ENCODE peak calls at places on chromosomes 1 and 21, in four cellular contexts. One of them, this sample, is unnamed.

GRCh38 chr1:110286564-110286963 is 52.6 kb upstream of the RBM15 start:
- ATAC-seq in HCT116: no peak
- ATAC-seq in HepG2: no peak
- ATAC-seq in GM23338: no peak
- ATAC-seq in this sample: no peak

GRCh38 chr1:212166296-212167039 is 118.7 kb upstream of the PPP2R5A start:
- ATAC-seq in GM23338: no peak
- ATAC-seq in HepG2: no peak
- ATAC-seq in HCT116: no peak
- ATAC-seq in this sample: peak; percentile 67

GRCh38 chr1:36752891-36753361 is 270.2 kb upstream of the CSF3R start:
- ATAC-seq in HCT116: peak; percentile 63
- ATAC-seq in HepG2: peak; percentile 27
- ATAC-seq in GM23338: no peak
- ATAC-seq in this sample: no peak

GRCh38 chr1:173249349-173249748 is 42.2 kb upstream of the TNFSF4 start:
- ATAC-seq in HepG2: no peak
- ATAC-seq in GM23338: no peak
- ATAC-seq in HCT116: no peak
- ATAC-seq in this sample: no peak

GRCh38 chr1:179298952-179299351 is 5.4 kb downstream of the SOAT1 start:
- ATAC-seq in HCT116: no peak
- ATAC-seq in HepG2: no peak
- ATAC-seq in GM23338: no peak
- ATAC-seq in this sample: no peak

GRCh38 chr21:41490330-41490729 is 17.6 kb downstream of the TMPRSS2 start:
- ATAC-seq in HCT116: no peak
- ATAC-seq in HepG2: no peak
- ATAC-seq in GM23338: no peak
- ATAC-seq in this sample: no peak

GRCh38 chr21:34997295-34997694 is 51.8 kb downstream of the RUNX1 start:
- ATAC-seq in GM23338: no peak
- ATAC-seq in HCT116: no peak
- ATAC-seq in HepG2: no peak
- ATAC-seq in this sample: no peak

GRCh38 chr1:63575340-63575826 is 17.8 kb upstream of the PGM1 start:
- ATAC-seq in GM23338: peak; percentile 82
- ATAC-seq in HCT116: peak; percentile 55
- ATAC-seq in HepG2: peak; percentile 32
- ATAC-seq in this sample: no peak

GRCh38 chr1:17007121-17007520 is 4.6 kb downstream of the ATP13A2 start:
- ATAC-seq in HepG2: no peak
- ATAC-seq in HCT116: no peak
- ATAC-seq in GM23338: peak; percentile 67
- ATAC-seq in this sample: no peak

GRCh38 chr21:43865471-43866181 is 603 bp downstream of the AGPAT3 start:
- ATAC-seq in HCT116: peak; percentile 23
- ATAC-seq in HepG2: no peak
- ATAC-seq in GM23338: peak; percentile 11
- ATAC-seq in this sample: peak; percentile 49

GRCh38 chr21:41366522-41367151 is 4.8 kb downstream of the MX2 start:
- ATAC-seq in HCT116: peak; percentile 63
- ATAC-seq in HepG2: peak; percentile 78
- ATAC-seq in GM23338: no peak
- ATAC-seq in this sample: no peak

GRCh38 chr1:119308130-119308529 is 60.5 kb upstream of the HAO2 start:
- ATAC-seq in GM23338: no peak
- ATAC-seq in HepG2: no peak
- ATAC-seq in HCT116: no peak
- ATAC-seq in this sample: no peak

GRCh38 chr1:119288751-119289150 is 79.8 kb upstream of the HAO2 start:
- ATAC-seq in GM23338: no peak
- ATAC-seq in HepG2: no peak
- ATAC-seq in HCT116: no peak
- ATAC-seq in this sample: no peak

GRCh38 chr21:31410763-31411278 is 66.8 kb upstream of the TIAM1 start:
- ATAC-seq in HepG2: no peak
- ATAC-seq in HCT116: no peak
- ATAC-seq in GM23338: no peak
- ATAC-seq in this sample: no peak

GRCh38 chr1:104172243-104172681 is 422.6 kb downstream of the AMY1C start:
- ATAC-seq in HCT116: no peak
- ATAC-seq in HepG2: no peak
- ATAC-seq in GM23338: no peak
- ATAC-seq in this sample: no peak

GRCh38 chr1:223682502-223682901 is 17.0 kb upstream of the CAPN8 start:
- ATAC-seq in GM23338: no peak
- ATAC-seq in HepG2: no peak
- ATAC-seq in HCT116: no peak
- ATAC-seq in this sample: no peak

GRCh38 chr1:3163356-3163755 is 94.4 kb downstream of the PRDM16 start:
- ATAC-seq in HepG2: no peak
- ATAC-seq in HCT116: no peak
- ATAC-seq in GM23338: no peak
- ATAC-seq in this sample: no peak

GRCh38 chr1:31932491-31933316 is 5.5 kb downstream of the PTP4A2 start:
- ATAC-seq in HCT116: no peak
- ATAC-seq in HepG2: peak; percentile 85
- ATAC-seq in GM23338: peak; percentile 17
- ATAC-seq in this sample: no peak

GRCh38 chr21:21297211-21297610 is 299.0 kb downstream of the NCAM2 start:
- ATAC-seq in HCT116: no peak
- ATAC-seq in HepG2: no peak
- ATAC-seq in GM23338: no peak
- ATAC-seq in this sample: no peak

GRCh38 chr1:198003468-198003867 is 86.3 kb downstream of the LHX9 start:
- ATAC-seq in HepG2: no peak
- ATAC-seq in GM23338: no peak
- ATAC-seq in HCT116: no peak
- ATAC-seq in this sample: no peak

GRCh38 chr1:99173282-99173681 is 91.0 kb upstream of the PLPPR4 start:
- ATAC-seq in HCT116: no peak
- ATAC-seq in GM23338: no peak
- ATAC-seq in HepG2: no peak
- ATAC-seq in this sample: no peak

GRCh38 chr1:62131093-62131725 is 63.4 kb upstream of the L1TD1 start:
- ATAC-seq in HCT116: peak; percentile 94
- ATAC-seq in HepG2: peak; percentile 96
- ATAC-seq in GM23338: peak; percentile 98
- ATAC-seq in this sample: peak; percentile 53

GRCh38 chr1:59595774-59596173 is 219.0 kb upstream of the HOOK1 start:
- ATAC-seq in GM23338: no peak
- ATAC-seq in HepG2: no peak
- ATAC-seq in HCT116: no peak
- ATAC-seq in this sample: peak; percentile 75

GRCh38 chr1:167789501-167789900 is 67.7 kb downstream of the MPZL1 start:
- ATAC-seq in HCT116: no peak
- ATAC-seq in HepG2: no peak
- ATAC-seq in GM23338: no peak
- ATAC-seq in this sample: no peak

GRCh38 chr21:35399002-35399401 is 349.9 kb upstream of the RUNX1 start:
- ATAC-seq in HepG2: no peak
- ATAC-seq in HCT116: no peak
- ATAC-seq in GM23338: no peak
- ATAC-seq in this sample: no peak

GRCh38 chr1:91650764-91651163 is 150.1 kb downstream of the CDC7 start:
- ATAC-seq in GM23338: no peak
- ATAC-seq in HCT116: no peak
- ATAC-seq in HepG2: no peak
- ATAC-seq in this sample: peak; percentile 91

GRCh38 chr1:229665912-229666558 is 40.0 kb downstream of the URB2 start:
- ATAC-seq in GM23338: no peak
- ATAC-seq in HCT116: no peak
- ATAC-seq in HepG2: no peak
- ATAC-seq in this sample: no peak

DNA sequence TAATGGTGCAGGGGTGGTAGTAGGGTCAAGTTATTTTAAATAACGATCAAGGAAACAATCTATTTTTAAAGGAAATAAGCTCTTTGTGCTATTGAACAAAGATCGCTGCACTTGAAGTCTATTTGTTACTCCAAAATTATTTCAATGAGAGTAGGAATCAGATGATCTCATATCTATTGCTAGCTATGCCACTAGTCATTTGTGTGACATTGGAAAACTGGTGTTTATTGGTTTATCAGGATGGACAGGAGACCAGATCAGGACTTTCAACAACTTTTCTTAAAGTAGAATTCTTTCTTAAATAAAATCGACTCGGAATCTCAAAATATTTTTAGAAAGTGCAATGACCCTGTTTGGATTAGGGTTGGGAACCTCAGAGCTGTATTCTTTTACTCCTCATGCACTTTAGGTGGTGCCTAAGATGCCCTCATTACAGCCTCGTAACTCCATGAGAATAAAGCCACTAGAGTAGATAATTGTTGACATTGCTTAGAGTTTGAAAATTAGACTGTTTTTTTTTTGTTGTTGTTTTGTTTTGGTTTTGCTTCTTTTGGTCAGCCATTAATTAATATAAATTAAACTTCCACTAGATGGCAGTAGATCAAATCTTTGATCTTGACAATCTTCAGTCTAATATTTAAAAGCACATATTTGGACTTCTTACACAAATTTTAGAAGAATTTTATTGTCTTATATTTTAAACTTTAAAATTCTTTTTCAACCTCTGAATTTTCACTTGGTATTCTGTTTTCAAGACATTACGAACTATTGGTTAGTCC is 352.4 kb downstream of the USP25 start:
- ATAC-seq in HCT116: no peak
- ATAC-seq in GM23338: no peak
- ATAC-seq in HepG2: no peak
- ATAC-seq in this sample: no peak
- H3K4me3 ChIP-seq in HCT116: no peak overlapping the region
- H3K4me3 ChIP-seq in GM23338: no peak overlapping the region
- H3K4me3 ChIP-seq in HepG2: no peak overlapping the region
- H3K4me3 ChIP-seq in this sample: no peak overlapping the region

GRCh38 chr21:26135520-26135919 is 35.0 kb downstream of the APP start:
- ATAC-seq in GM23338: no peak
- ATAC-seq in HCT116: no peak
- ATAC-seq in HepG2: no peak
- ATAC-seq in this sample: no peak

GRCh38 chr21:26137379-26138060 is 33.0 kb downstream of the APP start:
- ATAC-seq in HepG2: no peak
- ATAC-seq in HCT116: no peak
- ATAC-seq in GM23338: no peak
- ATAC-seq in this sample: no peak

GRCh38 chr21:26138615-26139257 is 31.8 kb downstream of the APP start:
- ATAC-seq in HCT116: no peak
- ATAC-seq in HepG2: peak; percentile 48
- ATAC-seq in GM23338: no peak
- ATAC-seq in this sample: no peak

GRCh38 chr21:26140185-26140584 is 30.4 kb downstream of the APP start:
- ATAC-seq in GM23338: no peak
- ATAC-seq in HepG2: peak; percentile 77
- ATAC-seq in HCT116: peak; percentile 97
- ATAC-seq in this sample: peak; percentile 85

GRCh38 chr21:26136686-26137085 is 33.9 kb downstream of the APP start:
- ATAC-seq in HCT116: no peak
- ATAC-seq in GM23338: no peak
- ATAC-seq in HepG2: no peak
- ATAC-seq in this sample: no peak
- H3K27ac ChIP-seq in HCT116: no peak overlapping the region
- H3K27ac ChIP-seq in GM23338: no peak overlapping the region
- H3K27ac ChIP-seq in HepG2: no peak overlapping the region
- H3K27ac ChIP-seq in this sample: no peak overlapping the region

GRCh38 chr1:9731561-9731960 is 80.0 kb downstream of the PIK3CD start:
- ATAC-seq in HCT116: no peak
- ATAC-seq in GM23338: no peak
- ATAC-seq in HepG2: no peak
- ATAC-seq in this sample: no peak

GRCh38 chr1:9728451-9729295 is 77.1 kb downstream of the PIK3CD start:
- ATAC-seq in HCT116: no peak
- ATAC-seq in HepG2: no peak
- ATAC-seq in GM23338: no peak
- ATAC-seq in this sample: no peak

GRCh38 chr1:9731051-9731537 is 79.6 kb downstream of the PIK3CD start:
- ATAC-seq in GM23338: no peak
- ATAC-seq in HepG2: peak; percentile 8
- ATAC-seq in HCT116: no peak
- ATAC-seq in this sample: no peak

GRCh38 chr1:9729523-9729922 is 78.0 kb downstream of the PIK3CD start:
- ATAC-seq in HCT116: no peak
- ATAC-seq in GM23338: no peak
- ATAC-seq in HepG2: no peak
- ATAC-seq in this sample: no peak

DNA sequence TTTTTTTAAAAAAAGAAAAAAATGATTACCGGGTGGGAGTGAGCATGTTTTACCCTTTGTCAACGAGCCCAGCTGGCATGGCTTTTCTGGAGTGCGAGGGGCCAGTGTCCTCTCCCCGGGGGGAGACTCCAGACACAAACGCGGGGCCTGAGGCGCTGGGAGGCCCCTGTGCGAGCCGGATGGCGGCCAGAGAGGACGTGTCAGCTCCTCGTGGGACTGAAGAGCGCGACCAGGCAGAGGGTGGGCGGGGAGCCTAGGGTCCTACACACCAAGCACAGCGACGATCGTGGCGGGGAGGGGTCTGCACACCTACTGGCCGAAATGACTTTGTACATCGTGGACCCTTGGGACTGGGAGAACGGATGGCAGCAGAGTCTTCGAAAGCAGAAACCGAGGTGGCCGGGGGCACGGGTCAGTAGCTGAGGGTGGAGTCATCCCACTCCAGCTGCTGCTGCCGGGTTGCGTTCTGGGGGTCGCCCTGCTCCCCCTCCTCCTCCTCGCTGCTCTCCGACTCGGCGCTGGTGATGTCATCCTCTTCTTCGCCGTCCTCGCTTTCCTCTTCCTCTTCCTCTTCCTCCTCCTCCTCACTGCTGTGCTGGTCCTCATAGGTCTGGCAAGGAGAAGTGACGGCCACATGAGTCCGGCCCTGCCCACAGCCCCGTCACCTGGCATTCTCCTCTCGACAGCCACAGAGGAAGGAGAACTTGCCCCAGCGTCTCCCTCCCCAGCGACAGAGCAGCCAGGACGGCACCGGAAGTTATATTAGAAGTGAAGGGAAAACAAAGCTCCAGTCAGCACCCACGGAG is 78.8 kb downstream of the PIK3CD start:
- ATAC-seq in GM23338: no peak
- ATAC-seq in HCT116: no peak
- ATAC-seq in HepG2: peak; percentile 8
- ATAC-seq in this sample: peak; percentile 25
- TF ChIP-seq POLR2AphosphoS5 in GM23338: no peak
- TF ChIP-seq POLR2AphosphoS5 in HCT116: no peak
- TF ChIP-seq POLR2AphosphoS5 in HepG2: no peak
- TF ChIP-seq POLR2AphosphoS5 in this sample: no peak

GRCh38 chr1:100445565-100445964 is 92.4 kb upstream of the GPR88 start:
- ATAC-seq in HepG2: no peak
- ATAC-seq in HCT116: no peak
- ATAC-seq in GM23338: no peak
- ATAC-seq in this sample: no peak

GRCh38 chr1:100448371-100448770 is 89.6 kb upstream of the GPR88 start:
- ATAC-seq in HepG2: no peak
- ATAC-seq in HCT116: no peak
- ATAC-seq in GM23338: no peak
- ATAC-seq in this sample: no peak

GRCh38 chr1:100440075-100440809 is 87.9 kb downstream of the CDC14A start:
- ATAC-seq in HepG2: no peak
- ATAC-seq in GM23338: peak; percentile 64
- ATAC-seq in HCT116: no peak
- ATAC-seq in this sample: no peak

GRCh38 chr1:100441651-100442050 is 89.3 kb downstream of the CDC14A start:
- ATAC-seq in HepG2: no peak
- ATAC-seq in GM23338: no peak
- ATAC-seq in HCT116: no peak
- ATAC-seq in this sample: no peak

GRCh38 chr1:100443739-100444571 is 91.6 kb downstream of the CDC14A start:
- ATAC-seq in GM23338: no peak
- ATAC-seq in HepG2: no peak
- ATAC-seq in HCT116: no peak
- ATAC-seq in this sample: no peak
- H3K4me3 ChIP-seq in GM23338: no peak overlapping the region
- H3K4me3 ChIP-seq in HepG2: no peak overlapping the region
- H3K4me3 ChIP-seq in HCT116: no peak overlapping the region
- H3K4me3 ChIP-seq in this sample: no peak overlapping the region

This sample was measured in gastroesophageal sphincter.